ENCODE peak calls at places on chromosomes 12 and 14, in five cellular contexts. One of them, this sample, is unnamed.
A peak's percentile ranks its signal among the peaks of the same experiment; 100 is the strongest.

GRCh38 chr14:56145965-56146364 is 27.8 kb downstream of the PELI2 start:
- DNase-seq in H7: no peak
- DNase-seq in naive thymus-derived CD8-positive, alpha-beta T cell: no peak
- DNase-seq in RPMI7951: peak; percentile 31
- DNase-seq in AG08395: peak; percentile 48
- DNase-seq in this sample: no peak

GRCh38 chr12:20946732-20947131 is 136.2 kb downstream of the SLCO1B3 start:
- DNase-seq in H7: peak; percentile 1
- DNase-seq in RPMI7951: peak; percentile 1
- DNase-seq in AG08395: no peak
- DNase-seq in naive thymus-derived CD8-positive, alpha-beta T cell: no peak
- DNase-seq in this sample: peak; percentile 61

GRCh38 chr14:65588426-65589140 is 176.1 kb downstream of the FUT8 start:
- DNase-seq in AG08395: no peak
- DNase-seq in RPMI7951: no peak
- DNase-seq in H7: no peak
- DNase-seq in naive thymus-derived CD8-positive, alpha-beta T cell: no peak
- DNase-seq in this sample: no peak

GRCh38 chr14:34036319-34036761 is 85.5 kb upstream of the EGLN3 start:
- DNase-seq in naive thymus-derived CD8-positive, alpha-beta T cell: no peak
- DNase-seq in AG08395: no peak
- DNase-seq in RPMI7951: no peak
- DNase-seq in H7: no peak
- DNase-seq in this sample: no peak

GRCh38 chr12:6428326-6428725 is 16.4 kb upstream of the CD27 start:
- DNase-seq in AG08395: no peak
- DNase-seq in RPMI7951: no peak
- DNase-seq in naive thymus-derived CD8-positive, alpha-beta T cell: no peak
- DNase-seq in H7: no peak
- DNase-seq in this sample: no peak

GRCh38 chr12:96719671-96720362 is 187.2 kb upstream of the NEDD1 start:
- DNase-seq in H7: no peak
- DNase-seq in naive thymus-derived CD8-positive, alpha-beta T cell: no peak
- DNase-seq in RPMI7951: peak; percentile 56
- DNase-seq in AG08395: peak; percentile 9
- DNase-seq in this sample: no peak

GRCh38 chr12:101695698-101696097 is 1.7 kb upstream of the CHPT1 start:
- DNase-seq in naive thymus-derived CD8-positive, alpha-beta T cell: no peak
- DNase-seq in H7: no peak
- DNase-seq in RPMI7951: peak; percentile 8
- DNase-seq in AG08395: no peak
- DNase-seq in this sample: no peak

GRCh38 chr14:64755661-64756265 is 51.5 kb downstream of the PLEKHG3 start:
- DNase-seq in AG08395: peak; percentile 50
- DNase-seq in H7: no peak
- DNase-seq in naive thymus-derived CD8-positive, alpha-beta T cell: no peak
- DNase-seq in RPMI7951: peak; percentile 56
- DNase-seq in this sample: no peak

GRCh38 chr14:101477648-101478047 is 83.6 kb upstream of the DIO3 start:
- DNase-seq in RPMI7951: no peak
- DNase-seq in AG08395: no peak
- DNase-seq in naive thymus-derived CD8-positive, alpha-beta T cell: no peak
- DNase-seq in H7: no peak
- DNase-seq in this sample: no peak

GRCh38 chr14:36585100-36585499 is 2.7 kb upstream of the NKX2-8 start:
- DNase-seq in naive thymus-derived CD8-positive, alpha-beta T cell: no peak
- DNase-seq in RPMI7951: no peak
- DNase-seq in AG08395: no peak
- DNase-seq in H7: no peak
- DNase-seq in this sample: no peak

GRCh38 chr12:52834727-52835001 is 553 bp upstream of the KRT79 start:
- DNase-seq in AG08395: no peak
- DNase-seq in naive thymus-derived CD8-positive, alpha-beta T cell: no peak
- DNase-seq in H7: no peak
- DNase-seq in RPMI7951: no peak
- DNase-seq in this sample: no peak

GRCh38 chr12:82015623-82016347 is 256.6 kb upstream of the PPFIA2 start:
- DNase-seq in naive thymus-derived CD8-positive, alpha-beta T cell: no peak
- DNase-seq in AG08395: no peak
- DNase-seq in RPMI7951: no peak
- DNase-seq in H7: no peak
- DNase-seq in this sample: no peak

GRCh38 chr12:29556363-29556762 is 58.9 kb upstream of the OVCH1 start:
- DNase-seq in RPMI7951: no peak
- DNase-seq in H7: no peak
- DNase-seq in AG08395: no peak
- DNase-seq in naive thymus-derived CD8-positive, alpha-beta T cell: no peak
- DNase-seq in this sample: no peak

GRCh38 chr12:49983892-49984291 is 11.1 kb downstream of the AQP6 start:
- DNase-seq in H7: peak; percentile 8
- DNase-seq in RPMI7951: peak; percentile 94
- DNase-seq in AG08395: peak; percentile 88
- DNase-seq in naive thymus-derived CD8-positive, alpha-beta T cell: no peak
- DNase-seq in this sample: no peak

GRCh38 chr12:2686280-2686646 is 108.5 kb upstream of the FKBP4 start:
- DNase-seq in AG08395: no peak
- DNase-seq in H7: no peak
- DNase-seq in naive thymus-derived CD8-positive, alpha-beta T cell: no peak
- DNase-seq in RPMI7951: no peak
- DNase-seq in this sample: no peak

GRCh38 chr14:52080171-52080800 is 11.4 kb upstream of the NID2 start:
- DNase-seq in RPMI7951: peak; percentile 57
- DNase-seq in H7: no peak
- DNase-seq in AG08395: no peak
- DNase-seq in naive thymus-derived CD8-positive, alpha-beta T cell: no peak
- DNase-seq in this sample: no peak

GRCh38 chr14:69153848-69154208 is 909 bp upstream of the DCAF5 start:
- DNase-seq in naive thymus-derived CD8-positive, alpha-beta T cell: no peak
- DNase-seq in AG08395: peak; percentile 26
- DNase-seq in RPMI7951: peak; percentile 40
- DNase-seq in H7: no peak
- DNase-seq in this sample: no peak

This sample was measured in H1.